ENCODE peak calls at places on chromosomes 16 and 17, in seven cellular contexts. One of them, this sample, is unnamed.

GRCh38 chr16:80341242-80341641 is 199.6 kb upstream of the DYNLRB2 start:
- DNase-seq in neural progenitor cell: no peak
- DNase-seq in mammary epithelial cell: no peak
- DNase-seq in HCT116: no peak
- DNase-seq in GM23248: no peak
- DNase-seq in HepG2: peak; percentile 12
- DNase-seq in endothelial cell of umbilical vein: no peak
- DNase-seq in this sample: no peak

GRCh38 chr16:27706803-27707685 is 157.1 kb downstream of the KATNIP start:
- DNase-seq in HCT116: no peak
- DNase-seq in GM23248: no peak
- DNase-seq in endothelial cell of umbilical vein: no peak
- DNase-seq in neural progenitor cell: no peak
- DNase-seq in mammary epithelial cell: no peak
- DNase-seq in HepG2: no peak
- DNase-seq in this sample: no peak

GRCh38 chr17:51221322-51221721 is 38.5 kb downstream of the MBTD1 start:
- DNase-seq in HCT116: no peak
- DNase-seq in HepG2: no peak
- DNase-seq in endothelial cell of umbilical vein: no peak
- DNase-seq in mammary epithelial cell: no peak
- DNase-seq in GM23248: no peak
- DNase-seq in neural progenitor cell: no peak
- DNase-seq in this sample: no peak

GRCh38 chr17:55327225-55328088 is 62.7 kb downstream of the HLF start:
- DNase-seq in endothelial cell of umbilical vein: no peak
- DNase-seq in HepG2: peak; percentile 87
- DNase-seq in HCT116: no peak
- DNase-seq in neural progenitor cell: no peak
- DNase-seq in mammary epithelial cell: peak; percentile 24
- DNase-seq in GM23248: no peak
- DNase-seq in this sample: no peak

GRCh38 chr17:77571562-77571981 is 386.9 kb upstream of the TNRC6C start:
- DNase-seq in HCT116: no peak
- DNase-seq in mammary epithelial cell: no peak
- DNase-seq in HepG2: no peak
- DNase-seq in neural progenitor cell: no peak
- DNase-seq in endothelial cell of umbilical vein: peak; percentile 64
- DNase-seq in GM23248: peak; percentile 28
- DNase-seq in this sample: peak; percentile 11

GRCh38 chr17:30091166-30091670 is 25.4 kb upstream of the NSRP1 start:
- DNase-seq in HepG2: no peak
- DNase-seq in neural progenitor cell: peak; percentile 26
- DNase-seq in mammary epithelial cell: no peak
- DNase-seq in GM23248: peak; percentile 29
- DNase-seq in endothelial cell of umbilical vein: no peak
- DNase-seq in HCT116: no peak
- DNase-seq in this sample: peak; percentile 5

GRCh38 chr16:2447920-2448583 is 11.9 kb upstream of the TEDC2 start:
- DNase-seq in HepG2: no peak
- DNase-seq in HCT116: no peak
- DNase-seq in mammary epithelial cell: no peak
- DNase-seq in GM23248: peak; percentile 52
- DNase-seq in neural progenitor cell: no peak
- DNase-seq in endothelial cell of umbilical vein: no peak
- DNase-seq in this sample: no peak

GRCh38 chr16:52963471-52963870 is 89.2 kb downstream of the CHD9NB start:
- DNase-seq in neural progenitor cell: peak; percentile 9
- DNase-seq in GM23248: no peak
- DNase-seq in mammary epithelial cell: no peak
- DNase-seq in HCT116: no peak
- DNase-seq in HepG2: no peak
- DNase-seq in endothelial cell of umbilical vein: no peak
- DNase-seq in this sample: no peak

GRCh38 chr16:67254809-67255552 is 6.2 kb downstream of the SLC9A5 start:
- DNase-seq in HCT116: no peak
- DNase-seq in mammary epithelial cell: no peak
- DNase-seq in endothelial cell of umbilical vein: no peak
- DNase-seq in GM23248: no peak
- DNase-seq in HepG2: no peak
- DNase-seq in neural progenitor cell: no peak
- DNase-seq in this sample: no peak

GRCh38 chr17:2347805-2348685 is 10.7 kb downstream of the SGSM2 start:
- DNase-seq in HepG2: peak; percentile 92
- DNase-seq in GM23248: peak; percentile 88
- DNase-seq in endothelial cell of umbilical vein: no peak
- DNase-seq in HCT116: no peak
- DNase-seq in mammary epithelial cell: peak; percentile 42
- DNase-seq in neural progenitor cell: peak; percentile 92
- DNase-seq in this sample: peak; percentile 66

GRCh38 chr17:67421869-67422273 is 44.8 kb downstream of the PITPNC1 start:
- DNase-seq in neural progenitor cell: no peak
- DNase-seq in HepG2: peak; percentile 39
- DNase-seq in mammary epithelial cell: peak; percentile 100
- DNase-seq in GM23248: peak; percentile 97
- DNase-seq in endothelial cell of umbilical vein: peak; percentile 81
- DNase-seq in HCT116: peak; percentile 100
- DNase-seq in this sample: peak; percentile 97

GRCh38 chr17:55527520-55528118 is 16.4 kb upstream of the SMIM36 start:
- DNase-seq in endothelial cell of umbilical vein: peak; percentile 71
- DNase-seq in mammary epithelial cell: peak; percentile 30
- DNase-seq in HCT116: peak; percentile 42
- DNase-seq in neural progenitor cell: peak; percentile 76
- DNase-seq in HepG2: peak; percentile 39
- DNase-seq in GM23248: peak; percentile 74
- DNase-seq in this sample: peak; percentile 39

GRCh38 chr16:72202014-72202413 is 30.1 kb upstream of the PMFBP1 start:
- DNase-seq in HepG2: no peak
- DNase-seq in GM23248: peak; percentile 34
- DNase-seq in endothelial cell of umbilical vein: no peak
- DNase-seq in neural progenitor cell: no peak
- DNase-seq in HCT116: no peak
- DNase-seq in mammary epithelial cell: peak; percentile 85
- DNase-seq in this sample: no peak

GRCh38 chr17:45320931-45321461 is 4.2 kb upstream of the MAP3K14 start:
- DNase-seq in HCT116: peak; percentile 85
- DNase-seq in HepG2: no peak
- DNase-seq in neural progenitor cell: no peak
- DNase-seq in mammary epithelial cell: peak; percentile 96
- DNase-seq in endothelial cell of umbilical vein: peak; percentile 89
- DNase-seq in GM23248: peak; percentile 98
- DNase-seq in this sample: peak; percentile 98

GRCh38 chr17:38415250-38416194 is 12.7 kb upstream of the ARHGAP23 start:
- DNase-seq in HepG2: peak; percentile 59
- DNase-seq in HCT116: peak; percentile 23
- DNase-seq in GM23248: peak; percentile 74
- DNase-seq in endothelial cell of umbilical vein: no peak
- DNase-seq in neural progenitor cell: peak; percentile 61
- DNase-seq in mammary epithelial cell: no peak
- DNase-seq in this sample: peak; percentile 20

GRCh38 chr16:84616515-84616914 is 1.4 kb downstream of the COTL1 start:
- DNase-seq in GM23248: peak; percentile 56
- DNase-seq in mammary epithelial cell: no peak
- DNase-seq in HCT116: no peak
- DNase-seq in HepG2: no peak
- DNase-seq in neural progenitor cell: no peak
- DNase-seq in endothelial cell of umbilical vein: peak; percentile 22
- DNase-seq in this sample: no peak

GRCh38 chr16:69199382-69199781 is 12.4 kb downstream of the SNTB2 start:
- DNase-seq in endothelial cell of umbilical vein: no peak
- DNase-seq in neural progenitor cell: no peak
- DNase-seq in HepG2: no peak
- DNase-seq in GM23248: peak; percentile 91
- DNase-seq in mammary epithelial cell: peak; percentile 95
- DNase-seq in HCT116: no peak
- DNase-seq in this sample: peak; percentile 77

GRCh38 chr16:88686062-88686438 is 257 bp downstream of the SNAI3 start:
- DNase-seq in endothelial cell of umbilical vein: no peak
- DNase-seq in mammary epithelial cell: no peak
- DNase-seq in HCT116: no peak
- DNase-seq in GM23248: peak; percentile 37
- DNase-seq in HepG2: no peak
- DNase-seq in neural progenitor cell: no peak
- DNase-seq in this sample: no peak

GRCh38 chr16:88687254-88687576 is 908 bp upstream of the SNAI3 start:
- DNase-seq in mammary epithelial cell: no peak
- DNase-seq in HepG2: no peak
- DNase-seq in neural progenitor cell: no peak
- DNase-seq in GM23248: no peak
- DNase-seq in endothelial cell of umbilical vein: no peak
- DNase-seq in HCT116: no peak
- DNase-seq in this sample: no peak

GRCh38 chr16:88686439-88687253 is at the start of gene SNAI3:
- DNase-seq in neural progenitor cell: peak; percentile 95
- DNase-seq in HepG2: peak; percentile 76
- DNase-seq in GM23248: peak; percentile 58
- DNase-seq in HCT116: peak; percentile 51
- DNase-seq in mammary epithelial cell: peak; percentile 75
- DNase-seq in endothelial cell of umbilical vein: peak; percentile 60
- DNase-seq in this sample: no peak

GRCh38 chr16:88687676-88688012 is 1.3 kb upstream of the SNAI3 start:
- DNase-seq in HCT116: no peak
- DNase-seq in HepG2: no peak
- DNase-seq in GM23248: no peak
- DNase-seq in mammary epithelial cell: no peak
- DNase-seq in neural progenitor cell: no peak
- DNase-seq in endothelial cell of umbilical vein: no peak
- DNase-seq in this sample: no peak

DNA sequence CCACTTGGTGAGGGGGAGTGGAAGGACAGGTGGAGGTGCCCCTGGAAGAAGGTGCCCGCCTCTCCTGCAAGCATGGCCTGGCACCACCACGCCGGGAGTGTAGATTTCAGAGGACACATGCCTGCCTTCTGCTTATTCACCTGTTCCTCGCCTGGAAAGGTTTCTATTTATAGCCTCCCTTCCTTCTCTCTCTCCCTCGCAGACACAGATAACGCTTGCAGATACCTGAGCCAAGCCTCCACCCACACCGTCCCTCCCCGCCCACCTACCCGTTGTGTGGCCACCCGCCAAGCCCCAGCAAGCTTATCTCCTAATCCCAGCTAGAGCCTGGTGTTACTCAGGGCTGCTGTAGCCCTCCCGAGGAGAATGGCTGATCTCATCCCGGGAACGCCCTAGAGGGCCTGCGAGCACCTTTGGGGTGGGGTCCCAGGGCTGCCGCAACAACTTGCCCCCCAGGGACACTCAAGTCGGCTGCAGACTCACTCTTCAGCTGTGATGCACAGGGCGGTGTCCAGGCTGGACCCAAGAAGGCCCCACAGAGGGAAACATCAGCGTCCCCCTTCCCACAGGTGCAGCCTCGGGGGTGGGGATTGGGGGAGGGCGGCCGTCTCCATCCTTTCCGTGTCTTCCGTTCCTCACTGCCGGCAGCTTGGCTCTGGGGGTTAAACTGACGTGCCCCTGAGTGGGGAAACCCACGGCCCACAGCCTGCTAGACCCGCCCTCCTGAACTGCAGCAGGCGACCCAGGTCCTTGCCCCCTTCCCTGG is 1.9 kb upstream of the SNAI3 start:
- DNase-seq in endothelial cell of umbilical vein: no peak
- DNase-seq in HepG2: no peak
- DNase-seq in neural progenitor cell: peak; percentile 47
- DNase-seq in mammary epithelial cell: no peak
- DNase-seq in GM23248: no peak
- DNase-seq in HCT116: no peak
- DNase-seq in this sample: no peak
- TF ChIP-seq EZH2 in endothelial cell of umbilical vein: no peak
- TF ChIP-seq EZH2 in HepG2: no peak
- TF ChIP-seq EZH2 in neural progenitor cell: no peak
- TF ChIP-seq EZH2 in mammary epithelial cell: no peak
- TF ChIP-seq EZH2 in GM23248: no peak
- TF ChIP-seq EZH2 in HCT116: no peak
- TF ChIP-seq EZH2 in this sample: no peak

DNA sequence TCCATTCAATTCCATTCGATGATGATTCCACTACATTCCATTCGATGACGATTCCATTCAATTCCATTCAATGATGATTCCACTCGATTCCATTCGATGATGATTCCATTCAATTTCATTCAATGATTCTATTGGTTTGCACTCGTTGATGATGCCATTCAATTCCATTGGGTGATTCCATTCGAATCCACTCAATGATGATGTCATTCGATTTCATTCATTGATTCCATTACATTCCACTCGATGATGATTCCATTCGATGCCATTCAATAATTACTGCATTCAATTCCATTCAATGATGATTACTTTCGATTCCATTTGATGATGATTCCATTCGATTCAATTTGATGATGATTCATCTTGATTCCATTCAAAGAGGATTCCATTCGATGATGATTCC is 1299.4 kb downstream of the TP53TG3F start:
- DNase-seq in neural progenitor cell: no peak
- DNase-seq in mammary epithelial cell: no peak
- DNase-seq in HCT116: no peak
- DNase-seq in GM23248: no peak
- DNase-seq in endothelial cell of umbilical vein: no peak
- DNase-seq in HepG2: no peak
- DNase-seq in this sample: no peak
- H3K9me3 ChIP-seq in neural progenitor cell: peaks cover 78% of the 10 kb centered on the region
- H3K9me3 ChIP-seq in mammary epithelial cell: peaks cover 82% of the 10 kb centered on the region
- H3K9me3 ChIP-seq in HCT116: peaks cover 85% of the 10 kb centered on the region
- H3K9me3 ChIP-seq in GM23248: peaks cover 6% of the 10 kb centered on the region
- H3K9me3 ChIP-seq in endothelial cell of umbilical vein: peaks cover 22% of the 10 kb centered on the region
- H3K9me3 ChIP-seq in HepG2: peaks cover 100% of the 10 kb centered on the region
- H3K9me3 ChIP-seq in this sample: peaks cover 19% of the 10 kb centered on the region

GRCh38 chr17:14776791-14777190 is 475.9 kb downstream of the HS3ST3B1 start:
- DNase-seq in GM23248: peak; percentile 34
- DNase-seq in mammary epithelial cell: peak; percentile 98
- DNase-seq in neural progenitor cell: no peak
- DNase-seq in endothelial cell of umbilical vein: no peak
- DNase-seq in HCT116: no peak
- DNase-seq in HepG2: no peak
- DNase-seq in this sample: no peak
- H2AFZ ChIP-seq in GM23248: no peak overlapping the region
- H2AFZ ChIP-seq in mammary epithelial cell: peak overlapping the region; percentile 6
- H2AFZ ChIP-seq in neural progenitor cell: no peak overlapping the region
- H2AFZ ChIP-seq in endothelial cell of umbilical vein: no peak overlapping the region
- H2AFZ ChIP-seq in HCT116: no peak overlapping the region
- H2AFZ ChIP-seq in HepG2: no peak overlapping the region
- H2AFZ ChIP-seq in this sample: no peak overlapping the region

GRCh38 chr17:9021158-9021984 is at the start of gene NTN1:
- DNase-seq in HepG2: no peak
- DNase-seq in endothelial cell of umbilical vein: no peak
- DNase-seq in HCT116: no peak
- DNase-seq in GM23248: peak; percentile 62
- DNase-seq in mammary epithelial cell: peak; percentile 61
- DNase-seq in neural progenitor cell: peak; percentile 83
- DNase-seq in this sample: peak; percentile 11

GRCh38 chr17:9018731-9019130 is 2.6 kb upstream of the NTN1 start:
- DNase-seq in HCT116: no peak
- DNase-seq in neural progenitor cell: no peak
- DNase-seq in endothelial cell of umbilical vein: no peak
- DNase-seq in GM23248: peak; percentile 15
- DNase-seq in HepG2: no peak
- DNase-seq in mammary epithelial cell: no peak
- DNase-seq in this sample: no peak

GRCh38 chr17:9021985-9022552 is 759 bp downstream of the NTN1 start:
- DNase-seq in endothelial cell of umbilical vein: no peak
- DNase-seq in HepG2: no peak
- DNase-seq in HCT116: no peak
- DNase-seq in GM23248: peak; percentile 62
- DNase-seq in mammary epithelial cell: peak; percentile 51
- DNase-seq in neural progenitor cell: peak; percentile 76
- DNase-seq in this sample: peak; percentile 27

GRCh38 chr17:9020824-9021157 is 519 bp upstream of the NTN1 start:
- DNase-seq in neural progenitor cell: no peak
- DNase-seq in endothelial cell of umbilical vein: no peak
- DNase-seq in mammary epithelial cell: no peak
- DNase-seq in GM23248: no peak
- DNase-seq in HCT116: no peak
- DNase-seq in HepG2: no peak
- DNase-seq in this sample: no peak

GRCh38 chr17:9020096-9020823 is 1.1 kb upstream of the NTN1 start:
- DNase-seq in HepG2: no peak
- DNase-seq in neural progenitor cell: no peak
- DNase-seq in mammary epithelial cell: no peak
- DNase-seq in endothelial cell of umbilical vein: no peak
- DNase-seq in HCT116: no peak
- DNase-seq in GM23248: no peak
- DNase-seq in this sample: no peak
- TF ChIP-seq EZH2 in HepG2: no peak
- TF ChIP-seq EZH2 in neural progenitor cell: peak; percentile 77
- TF ChIP-seq EZH2 in mammary epithelial cell: no peak
- TF ChIP-seq EZH2 in endothelial cell of umbilical vein: no peak
- TF ChIP-seq EZH2 in HCT116: no peak
- TF ChIP-seq EZH2 in GM23248: no peak
- TF ChIP-seq EZH2 in this sample: no peak

This sample was measured in astrocyte.